ENCODE peak calls at places on chromosomes 6 and 20, in six cellular contexts. One of them, this sample, is unnamed.

GRCh38 chr6:8446391-8446790 is 11.0 kb upstream of the SLC35B3 start:
- DNase-seq in fibroblast of pulmonary artery: no peak
- DNase-seq in mesendoderm: peak
- DNase-seq in astrocyte: no peak
- DNase-seq in right atrium auricular region: no peak
- DNase-seq in AG09309: no peak
- DNase-seq in this sample: no peak

GRCh38 chr6:137661601-137662000 is 167.4 kb upstream of the OLIG3 start:
- DNase-seq in fibroblast of pulmonary artery: peak
- DNase-seq in mesendoderm: peak
- DNase-seq in astrocyte: no peak
- DNase-seq in right atrium auricular region: no peak
- DNase-seq in AG09309: no peak
- DNase-seq in this sample: peak

GRCh38 chr6:133697666-133698065 is 191.2 kb upstream of the TCF21 start:
- DNase-seq in fibroblast of pulmonary artery: no peak
- DNase-seq in mesendoderm: no peak
- DNase-seq in astrocyte: peak
- DNase-seq in right atrium auricular region: no peak
- DNase-seq in AG09309: no peak
- DNase-seq in this sample: peak

GRCh38 chr6:160926281-160927276 is 65.0 kb upstream of the MAP3K4 start:
- DNase-seq in fibroblast of pulmonary artery: no peak
- DNase-seq in mesendoderm: no peak
- DNase-seq in astrocyte: no peak
- DNase-seq in right atrium auricular region: no peak
- DNase-seq in AG09309: no peak
- DNase-seq in this sample: no peak

GRCh38 chr20:25090492-25091429 is 8.8 kb upstream of the VSX1 start:
- DNase-seq in fibroblast of pulmonary artery: no peak
- DNase-seq in mesendoderm: no peak
- DNase-seq in astrocyte: no peak
- DNase-seq in right atrium auricular region: no peak
- DNase-seq in AG09309: no peak
- DNase-seq in this sample: no peak

GRCh38 chr6:155381856-155382690 is 67.8 kb upstream of the TFB1M start:
- DNase-seq in fibroblast of pulmonary artery: peak
- DNase-seq in mesendoderm: peak
- DNase-seq in astrocyte: peak
- DNase-seq in right atrium auricular region: no peak
- DNase-seq in AG09309: peak
- DNase-seq in this sample: no peak

GRCh38 chr20:36101201-36101600 is 53.3 kb upstream of the EPB41L1 start:
- DNase-seq in fibroblast of pulmonary artery: no peak
- DNase-seq in mesendoderm: no peak
- DNase-seq in astrocyte: no peak
- DNase-seq in right atrium auricular region: no peak
- DNase-seq in AG09309: no peak
- DNase-seq in this sample: no peak

GRCh38 chr6:15491255-15491985 is 171.4 kb downstream of the DTNBP1 start:
- DNase-seq in fibroblast of pulmonary artery: peak
- DNase-seq in mesendoderm: peak
- DNase-seq in astrocyte: peak
- DNase-seq in right atrium auricular region: peak
- DNase-seq in AG09309: peak
- DNase-seq in this sample: peak

GRCh38 chr20:38275815-38276550 is 15.4 kb upstream of the KIAA1755 start:
- DNase-seq in fibroblast of pulmonary artery: peak
- DNase-seq in mesendoderm: no peak
- DNase-seq in astrocyte: peak
- DNase-seq in right atrium auricular region: no peak
- DNase-seq in AG09309: peak
- DNase-seq in this sample: peak

GRCh38 chr6:67933278-67933677 is 701.8 kb upstream of the ADGRB3 start:
- DNase-seq in fibroblast of pulmonary artery: no peak
- DNase-seq in mesendoderm: peak
- DNase-seq in astrocyte: no peak
- DNase-seq in right atrium auricular region: no peak
- DNase-seq in AG09309: no peak
- DNase-seq in this sample: no peak

GRCh38 chr6:159168536-159169192 is 536 bp upstream of the FNDC1 start:
- DNase-seq in fibroblast of pulmonary artery: peak
- DNase-seq in mesendoderm: peak
- DNase-seq in astrocyte: peak
- DNase-seq in right atrium auricular region: no peak
- DNase-seq in AG09309: no peak
- DNase-seq in this sample: no peak

GRCh38 chr6:126723541-126724170 is 383.7 kb downstream of the CENPW start:
- DNase-seq in fibroblast of pulmonary artery: no peak
- DNase-seq in mesendoderm: no peak
- DNase-seq in astrocyte: no peak
- DNase-seq in right atrium auricular region: no peak
- DNase-seq in AG09309: no peak
- DNase-seq in this sample: peak

GRCh38 chr6:33018904-33019303 is 9.5 kb upstream of the HLA-DOA start:
- DNase-seq in fibroblast of pulmonary artery: peak
- DNase-seq in mesendoderm: no peak
- DNase-seq in astrocyte: no peak
- DNase-seq in right atrium auricular region: peak
- DNase-seq in AG09309: peak
- DNase-seq in this sample: peak

GRCh38 chr6:137910843-137911456 is 43.9 kb downstream of the TNFAIP3 start:
- DNase-seq in fibroblast of pulmonary artery: no peak
- DNase-seq in mesendoderm: no peak
- DNase-seq in astrocyte: no peak
- DNase-seq in right atrium auricular region: no peak
- DNase-seq in AG09309: no peak
- DNase-seq in this sample: no peak

GRCh38 chr6:93779086-93779858 is 359.9 kb upstream of the EPHA7 start:
- DNase-seq in fibroblast of pulmonary artery: peak
- DNase-seq in mesendoderm: peak
- DNase-seq in astrocyte: peak
- DNase-seq in right atrium auricular region: peak
- DNase-seq in AG09309: no peak
- DNase-seq in this sample: no peak

GRCh38 chr20:4102381-4102780 is 87.0 kb upstream of the RNF24 start:
- DNase-seq in fibroblast of pulmonary artery: no peak
- DNase-seq in mesendoderm: no peak
- DNase-seq in astrocyte: peak
- DNase-seq in right atrium auricular region: no peak
- DNase-seq in AG09309: no peak
- DNase-seq in this sample: peak

GRCh38 chr6:129707882-129708495 is 2.0 kb downstream of the ARHGAP18 start:
- DNase-seq in fibroblast of pulmonary artery: no peak
- DNase-seq in mesendoderm: no peak
- DNase-seq in astrocyte: no peak
- DNase-seq in right atrium auricular region: no peak
- DNase-seq in AG09309: no peak
- DNase-seq in this sample: no peak

GRCh38 chr6:165632194-165632593 is 30.8 kb downstream of the PDE10A start:
- DNase-seq in fibroblast of pulmonary artery: peak
- DNase-seq in mesendoderm: peak
- DNase-seq in astrocyte: no peak
- DNase-seq in right atrium auricular region: no peak
- DNase-seq in AG09309: no peak
- DNase-seq in this sample: no peak

GRCh38 chr20:8335059-8335458 is 203.0 kb downstream of the PLCB1 start:
- DNase-seq in fibroblast of pulmonary artery: no peak
- DNase-seq in mesendoderm: no peak
- DNase-seq in astrocyte: no peak
- DNase-seq in right atrium auricular region: no peak
- DNase-seq in AG09309: no peak
- DNase-seq in this sample: no peak

GRCh38 chr20:37714973-37715657 is 21.3 kb downstream of the CTNNBL1 start:
- DNase-seq in fibroblast of pulmonary artery: peak
- DNase-seq in mesendoderm: no peak
- DNase-seq in astrocyte: peak
- DNase-seq in right atrium auricular region: no peak
- DNase-seq in AG09309: peak
- DNase-seq in this sample: no peak

GRCh38 chr6:102732908-102733307 is 1339.4 kb downstream of the GRIK2 start:
- DNase-seq in fibroblast of pulmonary artery: no peak
- DNase-seq in mesendoderm: no peak
- DNase-seq in astrocyte: peak
- DNase-seq in right atrium auricular region: no peak
- DNase-seq in AG09309: no peak
- DNase-seq in this sample: no peak

GRCh38 chr6:134714679-134715078 is 235.2 kb downstream of the ALDH8A1 start:
- DNase-seq in fibroblast of pulmonary artery: peak
- DNase-seq in mesendoderm: no peak
- DNase-seq in astrocyte: peak
- DNase-seq in right atrium auricular region: no peak
- DNase-seq in AG09309: no peak
- DNase-seq in this sample: no peak

GRCh38 chr6:17417817-17418216 is 24.4 kb downstream of the CAP2 start:
- DNase-seq in fibroblast of pulmonary artery: peak
- DNase-seq in mesendoderm: peak
- DNase-seq in astrocyte: peak
- DNase-seq in right atrium auricular region: no peak
- DNase-seq in AG09309: peak
- DNase-seq in this sample: peak

GRCh38 chr6:22877946-22878705 is 308.8 kb downstream of the HDGFL1 start:
- DNase-seq in fibroblast of pulmonary artery: peak
- DNase-seq in mesendoderm: peak
- DNase-seq in astrocyte: peak
- DNase-seq in right atrium auricular region: no peak
- DNase-seq in AG09309: peak
- DNase-seq in this sample: no peak

GRCh38 chr20:63701329-63702035 is 5.0 kb downstream of the TNFRSF6B start:
- DNase-seq in fibroblast of pulmonary artery: no peak
- DNase-seq in mesendoderm: no peak
- DNase-seq in astrocyte: no peak
- DNase-seq in right atrium auricular region: no peak
- DNase-seq in AG09309: no peak
- DNase-seq in this sample: no peak

GRCh38 chr6:7323074-7323473 is 10.1 kb upstream of the SSR1 start:
- DNase-seq in fibroblast of pulmonary artery: no peak
- DNase-seq in mesendoderm: no peak
- DNase-seq in astrocyte: no peak
- DNase-seq in right atrium auricular region: no peak
- DNase-seq in AG09309: no peak
- DNase-seq in this sample: no peak

GRCh38 chr6:53484409-53485280 is 60.3 kb downstream of the GCLC start:
- DNase-seq in fibroblast of pulmonary artery: peak
- DNase-seq in mesendoderm: peak
- DNase-seq in astrocyte: peak
- DNase-seq in right atrium auricular region: peak
- DNase-seq in AG09309: peak
- DNase-seq in this sample: no peak

GRCh38 chr6:39021041-39021440 is 27.5 kb upstream of the GLP1R start:
- DNase-seq in fibroblast of pulmonary artery: no peak
- DNase-seq in mesendoderm: no peak
- DNase-seq in astrocyte: no peak
- DNase-seq in right atrium auricular region: no peak
- DNase-seq in AG09309: no peak
- DNase-seq in this sample: no peak

GRCh38 chr20:198225-198624 is 8.7 kb upstream of the DEFB128 start:
- DNase-seq in fibroblast of pulmonary artery: no peak
- DNase-seq in mesendoderm: no peak
- DNase-seq in astrocyte: no peak
- DNase-seq in right atrium auricular region: no peak
- DNase-seq in AG09309: no peak
- DNase-seq in this sample: no peak
- H3K4me3 ChIP-seq in fibroblast of pulmonary artery: no peak
- H3K4me3 ChIP-seq in mesendoderm: no peak
- H3K4me3 ChIP-seq in astrocyte: no peak
- H3K4me3 ChIP-seq in right atrium auricular region: no peak
- H3K4me3 ChIP-seq in AG09309: no peak
- H3K4me3 ChIP-seq in this sample: no peak

DNA sequence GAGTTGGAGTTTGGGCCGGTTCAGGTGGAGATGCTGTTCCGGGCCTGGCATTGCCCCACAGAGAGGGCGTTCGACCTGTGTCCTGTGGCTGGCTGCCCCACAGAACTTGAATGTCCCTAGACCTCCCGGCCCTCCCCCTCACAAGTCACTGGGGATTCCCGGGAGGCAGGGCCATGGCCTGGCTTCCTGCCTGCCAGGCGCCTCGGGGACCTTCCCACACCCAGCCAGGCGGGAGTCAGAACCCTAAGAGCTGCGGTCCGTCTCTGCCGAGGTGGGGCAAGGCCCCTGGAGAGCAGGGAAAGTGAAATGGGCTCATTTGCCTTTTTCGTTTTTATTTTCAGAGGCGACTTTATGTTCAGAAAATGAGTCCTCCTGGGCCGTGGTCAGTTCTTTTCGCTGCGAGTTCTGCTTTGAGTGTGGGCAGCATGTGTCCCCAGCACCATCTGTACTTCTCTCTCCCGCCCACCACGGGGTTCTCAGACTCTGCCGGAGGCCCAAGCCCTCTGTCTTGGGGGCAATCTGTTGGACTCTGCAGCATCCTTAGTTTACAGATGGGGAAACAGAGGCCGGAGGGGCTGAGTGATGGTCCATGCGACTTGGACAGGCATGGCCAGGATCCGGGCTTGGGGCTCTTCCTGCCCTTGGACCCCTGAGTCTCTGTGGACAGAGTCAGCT is 8.5 kb downstream of the RBM38 start:
- DNase-seq in fibroblast of pulmonary artery: no peak
- DNase-seq in mesendoderm: no peak
- DNase-seq in astrocyte: no peak
- DNase-seq in right atrium auricular region: no peak
- DNase-seq in AG09309: no peak
- DNase-seq in this sample: no peak
- H3K4me3 ChIP-seq in fibroblast of pulmonary artery: no peak
- H3K4me3 ChIP-seq in mesendoderm: no peak
- H3K4me3 ChIP-seq in astrocyte: no peak
- H3K4me3 ChIP-seq in right atrium auricular region: no peak
- H3K4me3 ChIP-seq in AG09309: no peak
- H3K4me3 ChIP-seq in this sample: no peak

GRCh38 chr6:37691904-37692806 is 5.5 kb downstream of the MDGA1 start:
- DNase-seq in fibroblast of pulmonary artery: peak
- DNase-seq in mesendoderm: peak
- DNase-seq in astrocyte: peak
- DNase-seq in right atrium auricular region: peak
- DNase-seq in AG09309: no peak
- DNase-seq in this sample: peak

GRCh38 chr6:37693079-37693478 is 4.6 kb downstream of the MDGA1 start:
- DNase-seq in fibroblast of pulmonary artery: no peak
- DNase-seq in mesendoderm: no peak
- DNase-seq in astrocyte: no peak
- DNase-seq in right atrium auricular region: no peak
- DNase-seq in AG09309: no peak
- DNase-seq in this sample: no peak

GRCh38 chr6:37690964-37691735 is 6.5 kb downstream of the MDGA1 start:
- DNase-seq in fibroblast of pulmonary artery: peak
- DNase-seq in mesendoderm: no peak
- DNase-seq in astrocyte: peak
- DNase-seq in right atrium auricular region: no peak
- DNase-seq in AG09309: no peak
- DNase-seq in this sample: no peak

GRCh38 chr6:37688088-37688850 is 9.4 kb downstream of the MDGA1 start:
- DNase-seq in fibroblast of pulmonary artery: no peak
- DNase-seq in mesendoderm: no peak
- DNase-seq in astrocyte: no peak
- DNase-seq in right atrium auricular region: no peak
- DNase-seq in AG09309: no peak
- DNase-seq in this sample: no peak

GRCh38 chr6:37689356-37689755 is 8.3 kb downstream of the MDGA1 start:
- DNase-seq in fibroblast of pulmonary artery: no peak
- DNase-seq in mesendoderm: no peak
- DNase-seq in astrocyte: peak
- DNase-seq in right atrium auricular region: no peak
- DNase-seq in AG09309: no peak
- DNase-seq in this sample: no peak
- H3K4me3 ChIP-seq in fibroblast of pulmonary artery: no peak
- H3K4me3 ChIP-seq in mesendoderm: no peak
- H3K4me3 ChIP-seq in astrocyte: no peak
- H3K4me3 ChIP-seq in right atrium auricular region: no peak
- H3K4me3 ChIP-seq in AG09309: no peak
- H3K4me3 ChIP-seq in this sample: no peak

GRCh38 chr6:43648248-43648647 is 3.4 kb downstream of the RSPH9 start:
- DNase-seq in fibroblast of pulmonary artery: no peak
- DNase-seq in mesendoderm: no peak
- DNase-seq in astrocyte: no peak
- DNase-seq in right atrium auricular region: no peak
- DNase-seq in AG09309: no peak
- DNase-seq in this sample: no peak
- H3K4me3 ChIP-seq in fibroblast of pulmonary artery: no peak
- H3K4me3 ChIP-seq in mesendoderm: no peak
- H3K4me3 ChIP-seq in astrocyte: no peak
- H3K4me3 ChIP-seq in right atrium auricular region: no peak
- H3K4me3 ChIP-seq in AG09309: no peak
- H3K4me3 ChIP-seq in this sample: no peak